ENCODE peak calls at places on chromosomes 4 and X, in nine cellular contexts. W, Q, J, Z, Y, T, E, K and B are unnamed samples.

GRCh38 chr4:24924309-24924781 is 11.5 kb upstream of the CCDC149 start:
- DNase-seq in Z (no peak), E (no peak), W (peak), J (no peak), Y (no peak), T (no peak), K (no peak), Q (no peak), B (peak)

GRCh38 chr4:1167244-1167949 is 5.0 kb downstream of the SPON2 start:
- DNase-seq in W (peak), J (peak), Z (peak), Q (peak), Y (peak), T (peak), K (peak), E (peak), B (peak)

GRCh38 chr4:54226399-54227260 is 2.5 kb upstream of the PDGFRA start:
- DNase-seq in E (no peak), T (peak), J (no peak), Z (no peak), Y (no peak), K (peak), W (peak), Q (no peak), B (peak)

GRCh38 chr4:2728806-2729532 is 27.2 kb downstream of the TNIP2 start:
- DNase-seq in Q (no peak), Y (no peak), E (no peak), J (no peak), W (no peak), K (no peak), T (no peak), Z (no peak), B (no peak)

GRCh38 chr4:41594439-41594838 is 56.5 kb downstream of the LIMCH1 start:
- DNase-seq in W (no peak), Z (no peak), T (no peak), K (no peak), J (no peak), Q (no peak), E (no peak), Y (no peak), B (no peak)

GRCh38 chr4:77797239-77797638 is 21.9 kb downstream of the CNOT6L start:
- DNase-seq in Z (no peak), T (no peak), Q (peak), J (no peak), W (no peak), K (no peak), E (no peak), Y (no peak), B (no peak)

GRCh38 chrX:85375333-85375738 is 4.1 kb downstream of the POF1B start:
- DNase-seq in K (no peak), T (no peak), W (no peak), Q (peak), Z (peak), Y (no peak), E (no peak), J (no peak), B (no peak)

GRCh38 chr4:110735691-110736090 is 112.8 kb upstream of the PITX2 start:
- DNase-seq in Z (no peak), Q (no peak), K (no peak), W (no peak), Y (no peak), E (no peak), J (no peak), T (no peak), B (peak)

GRCh38 chrX:24646745-24647182 is 383 bp downstream of the PCYT1B start:
- DNase-seq in W (peak), T (no peak), J (peak), Q (no peak), E (no peak), Y (no peak), K (peak), Z (peak), B (peak)

GRCh38 chr4:7410470-7410869 is 24.3 kb downstream of the PSAPL1 start:
- DNase-seq in Z (peak), T (no peak), Q (no peak), K (no peak), Y (no peak), E (no peak), J (no peak), W (no peak), B (no peak)

GRCh38 chr4:96260071-96260682 is 420.3 kb downstream of the PDHA2 start:
- DNase-seq in Z (no peak), E (no peak), Q (no peak), J (no peak), K (peak), W (no peak), Y (no peak), T (no peak), B (no peak)

GRCh38 chr4:39319678-39320077 is 46.5 kb downstream of the RFC1 start:
- DNase-seq in K (no peak), W (peak), Q (peak), E (no peak), Y (no peak), Z (peak), T (no peak), J (no peak), B (no peak)

GRCh38 chrX:47156611-47157520 is 11.8 kb downstream of the RBM10 start:
- DNase-seq in E (no peak), T (no peak), J (no peak), K (no peak), Q (no peak), Y (no peak), W (no peak), Z (no peak), B (no peak)